ENCODE peak calls at places on chromosomes 4 and X, in eight cellular contexts. One of them, this sample, is unnamed.
A peak's percentile ranks its signal among the peaks of the same experiment; 100 is the strongest.

GRCh38 chrX:115902995-115903394 is 267.5 kb upstream of the AGTR2 start:
- DNase-seq in GM13977: no peak
- DNase-seq in astrocyte of the cerebellum: no peak
- DNase-seq in AG04450: no peak
- DNase-seq in brain microvascular endothelial cell: no peak
- DNase-seq in right lobe of liver: no peak
- DNase-seq in heart left ventricle: no peak
- DNase-seq in cardiac fibroblast: no peak
- DNase-seq in this sample: no peak

GRCh38 chrX:10166731-10167149 is 10.0 kb downstream of the CLCN4 start:
- DNase-seq in GM13977: no peak
- DNase-seq in astrocyte of the cerebellum: no peak
- DNase-seq in AG04450: no peak
- DNase-seq in brain microvascular endothelial cell: no peak
- DNase-seq in right lobe of liver: no peak
- DNase-seq in heart left ventricle: no peak
- DNase-seq in cardiac fibroblast: no peak
- DNase-seq in this sample: no peak

GRCh38 chr4:127261476-127261875 is 371.3 kb upstream of the INTU start:
- DNase-seq in GM13977: no peak
- DNase-seq in astrocyte of the cerebellum: no peak
- DNase-seq in AG04450: no peak
- DNase-seq in brain microvascular endothelial cell: no peak
- DNase-seq in right lobe of liver: no peak
- DNase-seq in heart left ventricle: no peak
- DNase-seq in cardiac fibroblast: no peak
- DNase-seq in this sample: no peak

GRCh38 chrX:49300703-49301102 is 2.7 kb upstream of the GAGE10 start:
- DNase-seq in GM13977: no peak
- DNase-seq in astrocyte of the cerebellum: no peak
- DNase-seq in AG04450: no peak
- DNase-seq in brain microvascular endothelial cell: no peak
- DNase-seq in right lobe of liver: no peak
- DNase-seq in heart left ventricle: no peak
- DNase-seq in cardiac fibroblast: no peak
- DNase-seq in this sample: no peak

GRCh38 chrX:66074920-66075879 is 35.3 kb upstream of the VSIG4 start:
- DNase-seq in GM13977: no peak
- DNase-seq in astrocyte of the cerebellum: no peak
- DNase-seq in AG04450: no peak
- DNase-seq in brain microvascular endothelial cell: no peak
- DNase-seq in right lobe of liver: no peak
- DNase-seq in heart left ventricle: peak; percentile 30
- DNase-seq in cardiac fibroblast: no peak
- DNase-seq in this sample: no peak

GRCh38 chr4:188030401-188030800 is 34.8 kb downstream of the ZFP42 start:
- DNase-seq in GM13977: no peak
- DNase-seq in astrocyte of the cerebellum: no peak
- DNase-seq in AG04450: no peak
- DNase-seq in brain microvascular endothelial cell: no peak
- DNase-seq in right lobe of liver: no peak
- DNase-seq in heart left ventricle: no peak
- DNase-seq in cardiac fibroblast: no peak
- DNase-seq in this sample: no peak

GRCh38 chrX:39813631-39814246 is 284.0 kb downstream of the BCOR start:
- DNase-seq in GM13977: no peak
- DNase-seq in astrocyte of the cerebellum: peak; percentile 55
- DNase-seq in AG04450: no peak
- DNase-seq in brain microvascular endothelial cell: peak; percentile 20
- DNase-seq in right lobe of liver: peak; percentile 89
- DNase-seq in heart left ventricle: peak; percentile 68
- DNase-seq in cardiac fibroblast: peak; percentile 89
- DNase-seq in this sample: peak; percentile 58

GRCh38 chrX:112731793-112732192 is 52.1 kb upstream of the LHFPL1 start:
- DNase-seq in GM13977: no peak
- DNase-seq in astrocyte of the cerebellum: no peak
- DNase-seq in AG04450: no peak
- DNase-seq in brain microvascular endothelial cell: no peak
- DNase-seq in right lobe of liver: no peak
- DNase-seq in heart left ventricle: no peak
- DNase-seq in cardiac fibroblast: peak; percentile 4
- DNase-seq in this sample: no peak

GRCh38 chr4:86970447-86971354 is 35.9 kb downstream of the AFF1 start:
- DNase-seq in GM13977: no peak
- DNase-seq in astrocyte of the cerebellum: no peak
- DNase-seq in AG04450: no peak
- DNase-seq in brain microvascular endothelial cell: no peak
- DNase-seq in right lobe of liver: no peak
- DNase-seq in heart left ventricle: no peak
- DNase-seq in cardiac fibroblast: no peak
- DNase-seq in this sample: no peak

GRCh38 chr4:25847329-25847728 is 15.5 kb downstream of the SEL1L3 start:
- DNase-seq in GM13977: no peak
- DNase-seq in astrocyte of the cerebellum: no peak
- DNase-seq in AG04450: no peak
- DNase-seq in brain microvascular endothelial cell: peak; percentile 20
- DNase-seq in right lobe of liver: no peak
- DNase-seq in heart left ventricle: no peak
- DNase-seq in cardiac fibroblast: no peak
- DNase-seq in this sample: no peak

GRCh38 chr4:1325681-1326635 is 21.1 kb upstream of the UVSSA start:
- DNase-seq in GM13977: no peak
- DNase-seq in astrocyte of the cerebellum: no peak
- DNase-seq in AG04450: no peak
- DNase-seq in brain microvascular endothelial cell: no peak
- DNase-seq in right lobe of liver: no peak
- DNase-seq in heart left ventricle: peak; percentile 3
- DNase-seq in cardiac fibroblast: no peak
- DNase-seq in this sample: no peak

GRCh38 chr4:8144359-8144758 is 14.3 kb downstream of the ABLIM2 start:
- DNase-seq in GM13977: no peak
- DNase-seq in astrocyte of the cerebellum: no peak
- DNase-seq in AG04450: no peak
- DNase-seq in brain microvascular endothelial cell: no peak
- DNase-seq in right lobe of liver: no peak
- DNase-seq in heart left ventricle: no peak
- DNase-seq in cardiac fibroblast: no peak
- DNase-seq in this sample: no peak

DNA sequence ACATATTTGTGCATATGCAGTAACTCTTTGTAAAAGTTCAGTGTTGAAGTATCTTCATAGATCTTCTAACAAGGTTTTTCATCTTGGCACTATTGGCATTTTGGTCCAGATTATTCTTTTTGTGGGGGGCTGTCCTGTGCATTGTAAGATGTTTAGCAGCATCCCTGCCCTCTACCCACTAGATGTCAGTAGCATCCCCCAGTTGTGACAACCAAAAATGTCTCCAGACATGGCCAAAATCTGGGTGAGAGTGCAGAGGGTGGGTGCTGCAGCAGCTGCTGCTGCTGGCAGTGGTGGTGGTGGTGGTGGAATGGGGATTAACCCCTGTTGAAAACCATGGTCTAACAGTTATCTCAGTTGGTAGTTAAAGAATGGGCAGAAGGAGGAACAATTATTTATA is 370.0 kb downstream of the GPAT3 start:
- DNase-seq in GM13977: no peak
- DNase-seq in astrocyte of the cerebellum: no peak
- DNase-seq in AG04450: no peak
- DNase-seq in brain microvascular endothelial cell: no peak
- DNase-seq in right lobe of liver: no peak
- DNase-seq in heart left ventricle: no peak
- DNase-seq in cardiac fibroblast: no peak
- DNase-seq in this sample: no peak
- TF ChIP-seq CTCF in GM13977: peak; percentile 46
- TF ChIP-seq CTCF in astrocyte of the cerebellum: peak; percentile 22
- TF ChIP-seq CTCF in AG04450: no peak
- TF ChIP-seq CTCF in brain microvascular endothelial cell: peak; percentile 61
- TF ChIP-seq CTCF in right lobe of liver: no peak
- TF ChIP-seq CTCF in heart left ventricle: no peak
- TF ChIP-seq CTCF in cardiac fibroblast: peak; percentile 3
- TF ChIP-seq CTCF in this sample: peak; percentile 41

GRCh38 chr4:115229873-115230272 is 116.5 kb upstream of the NDST4 start:
- DNase-seq in GM13977: no peak
- DNase-seq in astrocyte of the cerebellum: no peak
- DNase-seq in AG04450: no peak
- DNase-seq in brain microvascular endothelial cell: no peak
- DNase-seq in right lobe of liver: no peak
- DNase-seq in heart left ventricle: no peak
- DNase-seq in cardiac fibroblast: no peak
- DNase-seq in this sample: no peak

GRCh38 chr4:115228851-115229250 is 115.4 kb upstream of the NDST4 start:
- DNase-seq in GM13977: no peak
- DNase-seq in astrocyte of the cerebellum: no peak
- DNase-seq in AG04450: no peak
- DNase-seq in brain microvascular endothelial cell: no peak
- DNase-seq in right lobe of liver: no peak
- DNase-seq in heart left ventricle: no peak
- DNase-seq in cardiac fibroblast: no peak
- DNase-seq in this sample: no peak

GRCh38 chr4:115233600-115233999 is 120.2 kb upstream of the NDST4 start:
- DNase-seq in GM13977: no peak
- DNase-seq in astrocyte of the cerebellum: no peak
- DNase-seq in AG04450: no peak
- DNase-seq in brain microvascular endothelial cell: no peak
- DNase-seq in right lobe of liver: no peak
- DNase-seq in heart left ventricle: no peak
- DNase-seq in cardiac fibroblast: no peak
- DNase-seq in this sample: no peak

DNA sequence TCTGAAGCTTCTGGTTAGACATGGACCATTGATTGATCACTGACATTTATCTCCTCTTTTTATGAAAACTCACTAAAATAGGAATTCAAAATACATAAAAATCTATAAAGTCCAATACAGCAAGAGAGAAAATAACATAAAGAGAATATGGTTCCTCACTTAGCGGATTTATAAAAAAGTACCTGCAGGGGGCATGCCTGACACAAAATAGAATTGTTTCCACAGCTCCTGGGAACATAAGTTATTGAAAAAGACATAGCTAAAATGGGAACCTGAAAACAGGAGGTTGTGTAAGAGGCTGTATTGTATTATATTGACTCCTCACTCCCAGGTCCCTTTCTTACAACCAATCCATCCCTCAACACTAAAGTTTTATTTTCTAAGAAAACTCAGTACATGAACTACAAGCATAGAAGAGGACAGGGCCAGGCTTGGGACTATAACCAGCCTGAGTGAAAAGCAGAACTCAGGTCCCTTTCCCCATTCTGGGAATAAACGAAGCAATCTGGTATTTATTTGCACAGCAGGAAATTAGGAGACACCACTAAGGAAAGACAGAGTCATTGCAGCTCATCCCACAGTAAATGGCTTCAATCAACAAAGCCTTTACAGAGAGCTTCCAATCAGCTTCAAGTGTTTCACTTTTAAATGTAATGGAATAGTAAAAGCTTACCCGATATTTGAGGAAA is 121.1 kb upstream of the NDST4 start:
- DNase-seq in GM13977: peak; percentile 17
- DNase-seq in astrocyte of the cerebellum: no peak
- DNase-seq in AG04450: no peak
- DNase-seq in brain microvascular endothelial cell: no peak
- DNase-seq in right lobe of liver: no peak
- DNase-seq in heart left ventricle: no peak
- DNase-seq in cardiac fibroblast: no peak
- DNase-seq in this sample: no peak
- TF ChIP-seq CTCF in GM13977: peak; percentile 47
- TF ChIP-seq CTCF in astrocyte of the cerebellum: peak; percentile 32
- TF ChIP-seq CTCF in AG04450: no peak
- TF ChIP-seq CTCF in brain microvascular endothelial cell: peak; percentile 26
- TF ChIP-seq CTCF in right lobe of liver: peak; percentile 8
- TF ChIP-seq CTCF in heart left ventricle: no peak
- TF ChIP-seq CTCF in cardiac fibroblast: no peak
- TF ChIP-seq CTCF in this sample: peak; percentile 34

GRCh38 chr4:104447346-104447745 is 47.3 kb downstream of the CXXC4 start:
- DNase-seq in GM13977: no peak
- DNase-seq in astrocyte of the cerebellum: no peak
- DNase-seq in AG04450: no peak
- DNase-seq in brain microvascular endothelial cell: no peak
- DNase-seq in right lobe of liver: no peak
- DNase-seq in heart left ventricle: no peak
- DNase-seq in cardiac fibroblast: no peak
- DNase-seq in this sample: no peak

GRCh38 chr4:104446431-104446925 is 48.2 kb downstream of the CXXC4 start:
- DNase-seq in GM13977: no peak
- DNase-seq in astrocyte of the cerebellum: no peak
- DNase-seq in AG04450: no peak
- DNase-seq in brain microvascular endothelial cell: no peak
- DNase-seq in right lobe of liver: no peak
- DNase-seq in heart left ventricle: no peak
- DNase-seq in cardiac fibroblast: no peak
- DNase-seq in this sample: no peak

GRCh38 chr4:104457308-104457981 is 37.2 kb downstream of the CXXC4 start:
- DNase-seq in GM13977: no peak
- DNase-seq in astrocyte of the cerebellum: no peak
- DNase-seq in AG04450: no peak
- DNase-seq in brain microvascular endothelial cell: no peak
- DNase-seq in right lobe of liver: no peak
- DNase-seq in heart left ventricle: no peak
- DNase-seq in cardiac fibroblast: no peak
- DNase-seq in this sample: no peak

GRCh38 chr4:104449537-104449936 is 45.2 kb downstream of the CXXC4 start:
- DNase-seq in GM13977: no peak
- DNase-seq in astrocyte of the cerebellum: no peak
- DNase-seq in AG04450: no peak
- DNase-seq in brain microvascular endothelial cell: no peak
- DNase-seq in right lobe of liver: no peak
- DNase-seq in heart left ventricle: no peak
- DNase-seq in cardiac fibroblast: no peak
- DNase-seq in this sample: no peak

GRCh38 chr4:104451573-104451972 is 43.1 kb downstream of the CXXC4 start:
- DNase-seq in GM13977: peak; percentile 4
- DNase-seq in astrocyte of the cerebellum: peak; percentile 1
- DNase-seq in AG04450: no peak
- DNase-seq in brain microvascular endothelial cell: no peak
- DNase-seq in right lobe of liver: no peak
- DNase-seq in heart left ventricle: no peak
- DNase-seq in cardiac fibroblast: peak; percentile 4
- DNase-seq in this sample: no peak
- TF ChIP-seq CTCF in GM13977: peak; percentile 30
- TF ChIP-seq CTCF in astrocyte of the cerebellum: peak; percentile 67
- TF ChIP-seq CTCF in AG04450: peak; percentile 29
- TF ChIP-seq CTCF in brain microvascular endothelial cell: peak; percentile 68
- TF ChIP-seq CTCF in right lobe of liver: peak; percentile 53
- TF ChIP-seq CTCF in heart left ventricle: peak; percentile 27
- TF ChIP-seq CTCF in cardiac fibroblast: no peak
- TF ChIP-seq CTCF in this sample: peak; percentile 72

DNA sequence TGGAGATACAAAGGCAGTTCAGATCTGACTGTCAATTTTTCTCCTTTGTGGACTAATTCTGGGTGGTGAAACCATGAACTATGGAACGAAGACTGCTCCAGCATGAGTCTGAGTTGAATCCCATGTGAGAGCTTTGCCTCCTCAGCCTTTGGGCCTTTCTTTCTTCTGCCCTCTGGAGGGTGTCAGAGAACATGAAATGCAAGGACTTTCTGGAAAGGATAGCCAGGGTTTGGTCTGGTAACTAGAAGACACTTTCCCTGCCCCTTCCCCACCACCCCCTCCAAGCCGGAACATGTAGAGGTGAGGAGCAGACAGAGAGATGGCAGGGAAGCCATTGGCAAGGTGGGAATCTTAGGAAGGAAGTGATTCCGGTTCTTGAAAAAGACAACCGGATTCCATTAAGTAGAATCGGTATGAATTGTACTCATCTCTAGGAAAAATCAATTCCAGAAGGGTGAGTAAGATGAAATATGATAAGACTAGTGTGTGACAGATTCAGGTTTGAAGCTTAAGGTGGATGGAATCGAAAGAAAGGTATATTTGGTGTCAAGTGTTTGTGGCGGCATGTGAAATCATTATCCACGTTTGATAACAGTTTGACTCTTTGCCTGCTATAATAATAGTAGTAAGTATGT is 19.0 kb downstream of the FHL1 start:
- DNase-seq in GM13977: no peak
- DNase-seq in astrocyte of the cerebellum: no peak
- DNase-seq in AG04450: no peak
- DNase-seq in brain microvascular endothelial cell: no peak
- DNase-seq in right lobe of liver: no peak
- DNase-seq in heart left ventricle: no peak
- DNase-seq in cardiac fibroblast: peak; percentile 67
- DNase-seq in this sample: no peak
- TF ChIP-seq CTCF in GM13977: peak; percentile 29
- TF ChIP-seq CTCF in astrocyte of the cerebellum: peak; percentile 58
- TF ChIP-seq CTCF in AG04450: peak; percentile 50
- TF ChIP-seq CTCF in brain microvascular endothelial cell: peak; percentile 59
- TF ChIP-seq CTCF in right lobe of liver: peak; percentile 6
- TF ChIP-seq CTCF in heart left ventricle: peak; percentile 34
- TF ChIP-seq CTCF in cardiac fibroblast: peak; percentile 43
- TF ChIP-seq CTCF in this sample: peak; percentile 46